ENCODE peak calls at places on chromosomes 16 and 17, in five cellular contexts. One of them, this sample, is unnamed.

GRCh38 chr17:38981640-38982039 is 14.4 kb upstream of the FBXO47 start:
- DNase-seq in AG04450: no peak
- DNase-seq in psoas muscle: no peak
- DNase-seq in cardiac muscle cell: peak; percentile 19
- DNase-seq in tibial nerve: no peak
- DNase-seq in this sample: no peak

GRCh38 chr17:67365762-67366192 is 600 bp downstream of the PSMD12 start:
- DNase-seq in AG04450: no peak
- DNase-seq in psoas muscle: no peak
- DNase-seq in cardiac muscle cell: peak; percentile 69
- DNase-seq in tibial nerve: no peak
- DNase-seq in this sample: no peak

GRCh38 chr16:72856797-72857196 is 191.1 kb downstream of the ZFHX3 start:
- DNase-seq in AG04450: no peak
- DNase-seq in psoas muscle: no peak
- DNase-seq in cardiac muscle cell: peak; percentile 38
- DNase-seq in tibial nerve: no peak
- DNase-seq in this sample: no peak

GRCh38 chr16:66480265-66481080 is 53.4 kb downstream of the BEAN1 start:
- DNase-seq in AG04450: no peak
- DNase-seq in psoas muscle: no peak
- DNase-seq in cardiac muscle cell: no peak
- DNase-seq in tibial nerve: no peak
- DNase-seq in this sample: no peak

GRCh38 chr16:80260906-80261311 is 279.9 kb upstream of the DYNLRB2 start:
- DNase-seq in AG04450: no peak
- DNase-seq in psoas muscle: no peak
- DNase-seq in cardiac muscle cell: no peak
- DNase-seq in tibial nerve: no peak
- DNase-seq in this sample: no peak

GRCh38 chr17:4998027-4998665 is 396 bp downstream of the KIF1C start:
- DNase-seq in AG04450: no peak
- DNase-seq in psoas muscle: peak; percentile 68
- DNase-seq in cardiac muscle cell: no peak
- DNase-seq in tibial nerve: no peak
- DNase-seq in this sample: peak; percentile 49

GRCh38 chr17:43094129-43094834 is 30.9 kb downstream of the BRCA1 start:
- DNase-seq in AG04450: no peak
- DNase-seq in psoas muscle: no peak
- DNase-seq in cardiac muscle cell: no peak
- DNase-seq in tibial nerve: no peak
- DNase-seq in this sample: no peak

GRCh38 chr17:17836818-17837379 is at the start of gene SREBF1:
- DNase-seq in AG04450: no peak
- DNase-seq in psoas muscle: peak; percentile 65
- DNase-seq in cardiac muscle cell: peak; percentile 58
- DNase-seq in tibial nerve: peak; percentile 36
- DNase-seq in this sample: peak; percentile 78

GRCh38 chr17:1197379-1197778 is 17.6 kb upstream of the ABR start:
- DNase-seq in AG04450: no peak
- DNase-seq in psoas muscle: peak; percentile 58
- DNase-seq in cardiac muscle cell: peak; percentile 91
- DNase-seq in tibial nerve: peak; percentile 76
- DNase-seq in this sample: peak; percentile 27

GRCh38 chr17:50289268-50289667 is 15.0 kb downstream of the TMEM92 start:
- DNase-seq in AG04450: no peak
- DNase-seq in psoas muscle: no peak
- DNase-seq in cardiac muscle cell: peak; percentile 51
- DNase-seq in tibial nerve: no peak
- DNase-seq in this sample: no peak

GRCh38 chr16:51157698-51158097 is 6.6 kb upstream of the SALL1 start:
- DNase-seq in AG04450: no peak
- DNase-seq in psoas muscle: no peak
- DNase-seq in cardiac muscle cell: no peak
- DNase-seq in tibial nerve: no peak
- DNase-seq in this sample: no peak

GRCh38 chr17:50550661-50551432 is 3.9 kb downstream of the SPATA20 start:
- DNase-seq in AG04450: peak; percentile 73
- DNase-seq in psoas muscle: peak; percentile 86
- DNase-seq in cardiac muscle cell: peak; percentile 94
- DNase-seq in tibial nerve: peak; percentile 68
- DNase-seq in this sample: peak; percentile 84

GRCh38 chr17:63293310-63293709 is 152.8 kb downstream of the CYB561 start:
- DNase-seq in AG04450: no peak
- DNase-seq in psoas muscle: no peak
- DNase-seq in cardiac muscle cell: peak; percentile 66
- DNase-seq in tibial nerve: no peak
- DNase-seq in this sample: no peak

GRCh38 chr17:59377410-59377809 is 46.0 kb downstream of the YPEL2 start:
- DNase-seq in AG04450: no peak
- DNase-seq in psoas muscle: no peak
- DNase-seq in cardiac muscle cell: no peak
- DNase-seq in tibial nerve: no peak
- DNase-seq in this sample: no peak

GRCh38 chr16:78310990-78311561 is 211.6 kb downstream of the WWOX start:
- DNase-seq in AG04450: no peak
- DNase-seq in psoas muscle: no peak
- DNase-seq in cardiac muscle cell: no peak
- DNase-seq in tibial nerve: no peak
- DNase-seq in this sample: no peak

GRCh38 chr16:24166684-24167083 is 89.5 kb upstream of the CACNG3 start:
- DNase-seq in AG04450: no peak
- DNase-seq in psoas muscle: no peak
- DNase-seq in cardiac muscle cell: no peak
- DNase-seq in tibial nerve: no peak
- DNase-seq in this sample: no peak

GRCh38 chr16:76946879-76947278 is 244.1 kb upstream of the MON1B start:
- DNase-seq in AG04450: peak; percentile 60
- DNase-seq in psoas muscle: no peak
- DNase-seq in cardiac muscle cell: peak; percentile 83
- DNase-seq in tibial nerve: no peak
- DNase-seq in this sample: no peak

GRCh38 chr16:87851141-87851587 is 18.1 kb downstream of the SLC7A5 start:
- DNase-seq in AG04450: no peak
- DNase-seq in psoas muscle: no peak
- DNase-seq in cardiac muscle cell: no peak
- DNase-seq in tibial nerve: no peak
- DNase-seq in this sample: no peak

GRCh38 chr17:36544320-36545092 is at the start of gene GGNBP2:
- DNase-seq in AG04450: peak; percentile 69
- DNase-seq in psoas muscle: peak; percentile 95
- DNase-seq in cardiac muscle cell: peak; percentile 98
- DNase-seq in tibial nerve: peak; percentile 82
- DNase-seq in this sample: peak; percentile 98

GRCh38 chr17:74386397-74386796 is 19.1 kb downstream of the GPR142 start:
- DNase-seq in AG04450: no peak
- DNase-seq in psoas muscle: peak; percentile 69
- DNase-seq in cardiac muscle cell: peak; percentile 69
- DNase-seq in tibial nerve: peak; percentile 13
- DNase-seq in this sample: no peak

GRCh38 chr17:62678214-62678919 is 50.9 kb downstream of the MRC2 start:
- DNase-seq in AG04450: no peak
- DNase-seq in psoas muscle: no peak
- DNase-seq in cardiac muscle cell: no peak
- DNase-seq in tibial nerve: no peak
- DNase-seq in this sample: no peak

GRCh38 chr16:4780235-4780634 is 7.9 kb downstream of the SEPTIN12 start:
- DNase-seq in AG04450: no peak
- DNase-seq in psoas muscle: no peak
- DNase-seq in cardiac muscle cell: no peak
- DNase-seq in tibial nerve: no peak
- DNase-seq in this sample: no peak

GRCh38 chr17:63641678-63642077 is 19.5 kb downstream of the MAP3K3 start:
- DNase-seq in AG04450: no peak
- DNase-seq in psoas muscle: no peak
- DNase-seq in cardiac muscle cell: no peak
- DNase-seq in tibial nerve: peak; percentile 64
- DNase-seq in this sample: peak; percentile 65

GRCh38 chr17:21400816-21401593 is 24.8 kb downstream of the KCNJ12 start:
- DNase-seq in AG04450: no peak
- DNase-seq in psoas muscle: no peak
- DNase-seq in cardiac muscle cell: no peak
- DNase-seq in tibial nerve: no peak
- DNase-seq in this sample: no peak

GRCh38 chr17:929547-929946 is 50.0 kb downstream of the NXN start:
- DNase-seq in AG04450: no peak
- DNase-seq in psoas muscle: no peak
- DNase-seq in cardiac muscle cell: peak; percentile 54
- DNase-seq in tibial nerve: no peak
- DNase-seq in this sample: peak; percentile 9

GRCh38 chr16:17370233-17371013 is 100.3 kb downstream of the XYLT1 start:
- DNase-seq in AG04450: no peak
- DNase-seq in psoas muscle: no peak
- DNase-seq in cardiac muscle cell: peak; percentile 8
- DNase-seq in tibial nerve: no peak
- DNase-seq in this sample: no peak

GRCh38 chr17:48153711-48154642 is 46.4 kb downstream of the SNX11 start:
- DNase-seq in AG04450: peak; percentile 3
- DNase-seq in psoas muscle: no peak
- DNase-seq in cardiac muscle cell: peak; percentile 60
- DNase-seq in tibial nerve: no peak
- DNase-seq in this sample: no peak
- TF ChIP-seq CTCF in AG04450: peak; percentile 48
- TF ChIP-seq CTCF in psoas muscle: no peak
- TF ChIP-seq CTCF in cardiac muscle cell: peak; percentile 60
- TF ChIP-seq CTCF in tibial nerve: peak; percentile 26
- TF ChIP-seq CTCF in this sample: no peak

GRCh38 chr17:81863833-81864768 is 3.8 kb upstream of the P4HB start:
- DNase-seq in AG04450: no peak
- DNase-seq in psoas muscle: no peak
- DNase-seq in cardiac muscle cell: no peak
- DNase-seq in tibial nerve: no peak
- DNase-seq in this sample: no peak
- H3K27ac ChIP-seq in AG04450: no peak overlapping the region
- H3K27ac ChIP-seq in psoas muscle: peak overlapping the region; percentile 98
- H3K27ac ChIP-seq in cardiac muscle cell: peak overlapping the region; percentile 19
- H3K27ac ChIP-seq in tibial nerve: no peak overlapping the region
- H3K27ac ChIP-seq in this sample: peak overlapping the region; percentile 34

DNA sequence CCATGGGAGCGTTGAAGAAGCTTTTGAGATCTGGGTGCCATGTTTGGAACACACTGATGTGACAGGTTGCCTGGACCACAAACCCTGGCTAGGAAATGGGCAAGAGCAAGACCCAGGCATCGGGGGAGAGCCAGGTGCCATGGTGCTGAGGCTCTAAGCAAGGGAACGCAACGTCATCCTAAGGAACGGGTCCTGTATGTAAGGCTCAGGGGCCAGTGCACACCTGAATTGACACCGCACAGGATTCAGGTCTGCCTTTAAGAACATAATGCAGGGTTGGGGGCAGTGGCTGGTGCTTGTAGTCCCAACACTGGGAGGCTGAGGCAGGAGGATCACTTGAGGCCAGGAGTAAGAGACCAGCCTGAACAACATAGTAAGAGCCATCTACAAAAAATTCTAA is 10.8 kb downstream of the PSMD7 start:
- DNase-seq in AG04450: no peak
- DNase-seq in psoas muscle: no peak
- DNase-seq in cardiac muscle cell: no peak
- DNase-seq in tibial nerve: no peak
- DNase-seq in this sample: no peak
- TF ChIP-seq CTCF in AG04450: no peak
- TF ChIP-seq CTCF in psoas muscle: no peak
- TF ChIP-seq CTCF in cardiac muscle cell: no peak
- TF ChIP-seq CTCF in tibial nerve: no peak
- TF ChIP-seq CTCF in this sample: no peak

GRCh38 chr16:57252148-57252721 is 7.2 kb downstream of the ARL2BP start:
- DNase-seq in AG04450: no peak
- DNase-seq in psoas muscle: no peak
- DNase-seq in cardiac muscle cell: no peak
- DNase-seq in tibial nerve: no peak
- DNase-seq in this sample: peak; percentile 75
- H3K27ac ChIP-seq in AG04450: peak overlapping the region; percentile 2
- H3K27ac ChIP-seq in psoas muscle: no peak overlapping the region
- H3K27ac ChIP-seq in cardiac muscle cell: no peak overlapping the region
- H3K27ac ChIP-seq in tibial nerve: no peak overlapping the region
- H3K27ac ChIP-seq in this sample: peak overlapping the region; percentile 26

This sample was measured in left lung.